ENCODE peak calls at places on chromosome 1, in five cellular contexts. S is HFF-Myc, Z is neural progenitor cell, C is choroid plexus epithelial cell, J is IMR-90. I is an unnamed sample.

GRCh38 chr1:75615664-75616435 is 4.9 kb upstream of the SLC44A5 start:
- DNase-seq in S (no peak), Z (peak; percentile 89), C (peak; percentile 46), J (peak; percentile 21), I (no peak)

GRCh38 chr1:163084330-163084729 is 15.2 kb downstream of the RGS4 start:
- DNase-seq in S (no peak), Z (no peak), C (no peak), J (peak; percentile 13), I (no peak)

GRCh38 chr1:46820560-46821060 is 21.8 kb downstream of the CYP4B1 start:
- DNase-seq in S (no peak), Z (no peak), C (no peak), J (no peak), I (no peak)

GRCh38 chr1:160779662-160780397 is 16.1 kb upstream of the LY9 start:
- DNase-seq in S (no peak), Z (peak; percentile 60), C (peak; percentile 12), J (no peak), I (no peak)

GRCh38 chr1:246782120-246782900 is 58.1 kb downstream of the SCCPDH start:
- DNase-seq in S (peak; percentile 73), Z (no peak), C (peak; percentile 73), J (peak; percentile 72), I (no peak)

GRCh38 chr1:230084408-230085177 is 17.6 kb downstream of the GALNT2 start:
- DNase-seq in S (peak; percentile 95), Z (no peak), C (peak; percentile 99), J (peak; percentile 99), I (peak; percentile 97)

GRCh38 chr1:155125946-155126493 is 1.7 kb upstream of the EFNA1 start:
- DNase-seq in S (no peak), Z (peak; percentile 70), C (peak; percentile 52), J (no peak), I (no peak)

GRCh38 chr1:219227731-219228419 is 54.2 kb downstream of the LYPLAL1 start:
- DNase-seq in S (no peak), Z (no peak), C (peak; percentile 31), J (no peak), I (no peak)

GRCh38 chr1:229023651-229024295 is 247.1 kb upstream of the RAB4A start:
- DNase-seq in S (no peak), Z (no peak), C (no peak), J (no peak), I (no peak)

GRCh38 chr1:215777370-215777925 is 210.3 kb downstream of the KCTD3 start:
- DNase-seq in S (no peak), Z (no peak), C (no peak), J (peak; percentile 39), I (no peak)

GRCh38 chr1:167599839-167600581 is 30.0 kb upstream of the RCSD1 start:
- DNase-seq in S (no peak), Z (no peak), C (peak; percentile 87), J (peak; percentile 22), I (no peak)

GRCh38 chr1:23562138-23562819 is 3.0 kb upstream of the ID3 start:
- DNase-seq in S (peak; percentile 89), Z (peak; percentile 98), C (peak; percentile 99), J (peak; percentile 99), I (peak; percentile 84)

GRCh38 chr1:218411101-218411500 is 66.0 kb downstream of the TGFB2 start:
- DNase-seq in S (no peak), Z (no peak), C (no peak), J (no peak), I (no peak)

GRCh38 chr1:41416081-41416480 is 54.8 kb downstream of the FOXO6 start:
- DNase-seq in S (no peak), Z (no peak), C (no peak), J (no peak), I (no peak)

GRCh38 chr1:237814319-237814924 is 76.3 kb downstream of the ZP4 start:
- DNase-seq in S (no peak), Z (peak; percentile 64), C (peak; percentile 20), J (peak; percentile 14), I (no peak)

GRCh38 chr1:44941424-44942324 is 44.7 kb downstream of the EIF2B3 start:
- DNase-seq in S (no peak), Z (no peak), C (no peak), J (no peak), I (no peak)

GRCh38 chr1:30807318-30808066 is 49.9 kb upstream of the LAPTM5 start:
- DNase-seq in S (no peak), Z (no peak), C (peak; percentile 67), J (no peak), I (no peak)

GRCh38 chr1:33239487-33239886 is 16.8 kb upstream of the ZNF362 start:
- DNase-seq in S (no peak), Z (no peak), C (no peak), J (no peak), I (no peak)

GRCh38 chr1:36161656-36162531 is 5.9 kb downstream of the MAP7D1 start:
- DNase-seq in S (no peak), Z (no peak), C (peak; percentile 42), J (no peak), I (no peak)

GRCh38 chr1:41673355-41673754 is 188.9 kb upstream of the EDN2 start:
- DNase-seq in S (no peak), Z (no peak), C (peak; percentile 84), J (peak; percentile 64), I (no peak)

GRCh38 chr1:173478099-173478555 is 992 bp downstream of the PRDX6 start:
- DNase-seq in S (peak; percentile 29), Z (peak; percentile 27), C (peak; percentile 89), J (peak; percentile 82), I (peak; percentile 17)

GRCh38 chr1:232244426-232244825 is 385.5 kb downstream of the SIPA1L2 start:
- DNase-seq in S (no peak), Z (no peak), C (no peak), J (no peak), I (no peak)

GRCh38 chr1:26553942-26554682 is 24.6 kb downstream of the RPS6KA1 start:
- DNase-seq in S (no peak), Z (no peak), C (no peak), J (no peak), I (no peak)

GRCh38 chr1:151143986-151144385 is 2.4 kb downstream of the SEMA6C start:
- DNase-seq in S (no peak), Z (peak; percentile 29), C (no peak), J (no peak), I (no peak)

GRCh38 chr1:46466477-46467182 is 23.0 kb upstream of the DMBX1 start:
- DNase-seq in S (no peak), Z (peak; percentile 99), C (no peak), J (no peak), I (no peak)

GRCh38 chr1:79430437-79430836 is 423.9 kb upstream of the ADGRL4 start:
- DNase-seq in S (no peak), Z (peak; percentile 5), C (no peak), J (no peak), I (no peak)

GRCh38 chr1:238642231-238642630 is 744.1 kb upstream of the CHRM3 start:
- DNase-seq in S (no peak), Z (no peak), C (no peak), J (peak; percentile 75), I (no peak)

GRCh38 chr1:6235302-6235680 is 473 bp downstream of the ICMT start:
- DNase-seq in S (no peak), Z (no peak), C (no peak), J (no peak), I (no peak)

GRCh38 chr1:214551436-214552173 is at the start of gene PTPN14:
- DNase-seq in S (peak; percentile 72), Z (peak; percentile 98), C (peak; percentile 97), J (peak; percentile 96), I (peak; percentile 67)
- TF ChIP-seq CTCF in S (peak; percentile 24), Z (peak; percentile 51), C (peak; percentile 63), J (peak; percentile 59), I (peak; percentile 55)

GRCh38 chr1:109712321-109712864 is 342 bp downstream of the GSTM5 start:
- DNase-seq in S (no peak), Z (no peak), C (no peak), J (no peak), I (no peak)
- H3K4me3 ChIP-seq in S (peak overlapping the region; percentile 3), Z (no peak overlapping the region), C (peak overlapping the region; percentile 45), J (no peak overlapping the region), I (peak overlapping the region; percentile 36)

GRCh38 chr1:169794530-169795416 is at the start of gene METTL18:
- DNase-seq in S (peak; percentile 88), Z (peak; percentile 95), C (peak; percentile 98), J (peak; percentile 96), I (peak; percentile 80)
- TF ChIP-seq CTCF in S (no peak), Z (no peak), C (no peak), J (no peak), I (no peak)

DNA sequence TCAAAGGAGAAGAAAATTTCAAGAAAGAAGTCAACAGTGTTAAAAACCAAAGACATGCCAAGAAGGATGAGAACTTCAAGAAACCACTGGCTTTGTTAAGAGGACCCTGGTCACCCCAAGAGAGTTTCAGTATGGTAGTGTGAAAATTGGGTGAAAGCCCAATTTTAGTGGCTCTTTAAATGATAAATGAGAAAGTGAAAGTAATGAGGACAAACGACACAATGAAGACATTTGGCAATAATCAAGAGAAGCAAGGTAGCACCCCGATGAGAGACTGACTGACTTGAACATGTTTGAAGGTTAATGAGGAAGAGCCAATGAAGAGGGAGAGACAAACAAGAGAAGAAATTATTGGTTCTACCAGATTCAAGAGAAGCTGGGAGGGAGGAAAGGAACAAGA is 36.9 kb downstream of the DNASE2B start:
- DNase-seq in S (no peak), Z (no peak), C (peak; percentile 15), J (no peak), I (no peak)
- H3K4me3 ChIP-seq in S (no peak overlapping the region), Z (no peak overlapping the region), C (no peak overlapping the region), J (no peak overlapping the region), I (no peak overlapping the region)

GRCh38 chr1:236167154-236167553 is 24.8 kb downstream of the GPR137B start:
- DNase-seq in S (no peak), Z (no peak), C (no peak), J (no peak), I (no peak)

GRCh38 chr1:236167578-236167977 is 25.2 kb downstream of the GPR137B start:
- DNase-seq in S (no peak), Z (no peak), C (no peak), J (no peak), I (no peak)

GRCh38 chr1:236172041-236172579 is 29.8 kb downstream of the GPR137B start:
- DNase-seq in S (no peak), Z (no peak), C (no peak), J (no peak), I (peak; percentile 46)

GRCh38 chr1:236166041-236166440 is 23.7 kb downstream of the GPR137B start:
- DNase-seq in S (no peak), Z (no peak), C (no peak), J (no peak), I (no peak)

GRCh38 chr1:236168716-236169429 is 26.5 kb downstream of the GPR137B start:
- DNase-seq in S (no peak), Z (no peak), C (peak; percentile 97), J (peak; percentile 53), I (no peak)
- TF ChIP-seq CTCF in S (no peak), Z (peak; percentile 28), C (no peak), J (no peak), I (no peak)

DNA sequence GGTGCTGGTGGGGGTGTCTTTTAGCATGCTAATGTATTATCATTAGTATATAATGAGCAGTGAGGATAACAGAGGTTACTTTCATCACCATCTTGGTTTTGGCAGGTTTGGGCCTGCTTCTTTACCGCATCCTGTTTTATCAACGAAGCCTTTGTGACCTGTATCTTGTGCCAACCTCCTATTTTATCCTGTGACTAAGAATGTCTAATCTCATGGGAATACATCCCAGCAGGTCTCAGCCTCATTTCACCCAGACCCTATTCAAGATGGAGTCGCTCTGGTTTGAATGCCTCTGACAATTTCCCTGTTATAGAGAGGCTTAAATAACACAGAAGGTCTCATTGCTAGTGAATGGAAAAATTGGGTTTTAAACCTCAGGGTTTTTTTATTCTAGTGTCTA is 300.8 kb upstream of the PROX1 start:
- DNase-seq in S (no peak), Z (no peak), C (no peak), J (no peak), I (no peak)
- H3K4me3 ChIP-seq in S (no peak overlapping the region), Z (no peak overlapping the region), C (no peak overlapping the region), J (no peak overlapping the region), I (no peak overlapping the region)

I was measured in AG04449.